ENCODE peak calls at places on chromosomes 16 and 17, in ten cellular contexts. W, T, H, Y, D, P, J, E, I and M are unnamed samples.

GRCh38 chr16:28572659-28573510 is 19.2 kb downstream of the SGF29 start:
- DNase-seq in W (no peak), T (no peak), H (no peak), Y (no peak), D (no peak), P (no peak), J (no peak), E (no peak), I (no peak), M (no peak)

GRCh38 chr16:49698416-49698815 is 157.5 kb downstream of the ZNF423 start:
- DNase-seq in W (no peak), T (no peak), H (peak; percentile 54), Y (no peak), D (peak; percentile 48), P (no peak), J (no peak), E (no peak), I (no peak), M (no peak)

GRCh38 chr17:12133183-12133582 is 112.5 kb downstream of the MAP2K4 start:
- DNase-seq in W (no peak), T (no peak), H (no peak), Y (no peak), D (no peak), P (no peak), J (no peak), E (no peak), I (no peak), M (no peak)

GRCh38 chr16:17475104-17475503 is 4.3 kb upstream of the XYLT1 start:
- DNase-seq in W (no peak), T (no peak), H (no peak), Y (no peak), D (no peak), P (peak; percentile 58), J (no peak), E (no peak), I (no peak), M (no peak)

GRCh38 chr17:74998783-74999182 is 11.4 kb downstream of the CDR2L start:
- DNase-seq in W (no peak), T (no peak), H (no peak), Y (no peak), D (no peak), P (no peak), J (no peak), E (no peak), I (no peak), M (no peak)

GRCh38 chr16:87931504-87931903 is 4.8 kb downstream of the CA5A start:
- DNase-seq in W (no peak), T (no peak), H (no peak), Y (no peak), D (peak; percentile 63), P (no peak), J (no peak), E (no peak), I (no peak), M (no peak)

GRCh38 chr17:79883202-79883601 is 44.0 kb upstream of the CBX4 start:
- DNase-seq in W (no peak), T (no peak), H (no peak), Y (no peak), D (no peak), P (peak; percentile 22), J (no peak), E (no peak), I (no peak), M (no peak)

GRCh38 chr17:78174870-78175642 is 6.7 kb downstream of the SYNGR2 start:
- DNase-seq in W (peak; percentile 58), T (peak; percentile 62), H (no peak), Y (peak; percentile 62), D (no peak), P (no peak), J (no peak), E (no peak), I (no peak), M (no peak)

DNA sequence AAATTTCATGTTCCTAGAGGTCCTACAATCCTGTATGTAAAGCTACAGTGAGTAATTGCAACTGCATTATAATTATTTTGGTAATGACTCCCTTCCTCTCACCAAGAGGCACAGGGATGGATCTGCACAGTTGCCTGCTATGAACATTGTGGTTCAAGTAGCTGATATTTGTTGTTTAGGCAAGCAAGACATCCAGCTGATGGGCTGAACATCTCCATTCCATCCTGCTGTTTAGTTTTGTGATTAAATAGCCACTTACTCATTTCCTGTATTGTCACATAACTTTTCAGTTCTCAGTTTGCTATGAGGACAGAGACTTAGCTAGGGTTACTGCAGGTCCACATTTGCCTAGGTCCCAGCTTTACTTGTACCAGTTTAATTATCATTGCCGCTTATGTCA is 181.2 kb upstream of the TBX2 start:
- DNase-seq in W (no peak), T (no peak), H (no peak), Y (no peak), D (no peak), P (no peak), J (no peak), E (no peak), I (no peak), M (no peak)
- H3K27ac ChIP-seq in W (no peak overlapping the region), T (peak overlapping the region; percentile 49), H (no peak overlapping the region), Y (peak overlapping the region; percentile 71), D (no peak overlapping the region), P (peak overlapping the region; percentile 49), J (no peak overlapping the region), E (no peak overlapping the region), I (no peak overlapping the region), M (no peak overlapping the region)

DNA sequence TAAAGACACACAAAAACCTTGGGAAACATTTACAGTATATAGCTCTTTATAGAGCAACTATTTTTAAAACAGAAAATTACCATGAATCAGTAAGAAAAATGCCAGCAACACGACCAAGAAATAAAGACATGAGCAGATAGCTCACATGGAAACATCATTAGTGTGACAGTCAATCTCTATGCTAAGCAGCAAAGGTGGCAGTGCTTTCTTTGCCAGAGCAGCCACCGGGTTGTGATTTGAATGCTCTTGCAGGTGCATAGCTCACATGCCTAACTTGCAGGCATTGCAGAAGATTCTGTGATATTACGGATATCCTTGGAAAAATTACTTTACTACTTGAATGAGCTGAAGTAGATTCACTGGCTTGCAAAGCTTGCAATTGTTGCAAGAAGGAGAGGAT is 652.9 kb upstream of the C16orf82 start:
- DNase-seq in W (no peak), T (no peak), H (no peak), Y (no peak), D (no peak), P (no peak), J (no peak), E (no peak), I (no peak), M (no peak)
- TF ChIP-seq POLR2AphosphoS5 in W (no peak), T (no peak), H (no peak), Y (no peak), D (no peak), P (no peak), J (no peak), E (no peak), I (no peak), M (no peak)

GRCh38 chr17:62064029-62064790 is 868 bp downstream of the MED13 start:
- DNase-seq in W (no peak), T (no peak), H (peak; percentile 64), Y (no peak), D (no peak), P (no peak), J (no peak), E (no peak), I (no peak), M (peak; percentile 21)

GRCh38 chr17:62067165-62068145 is 2.4 kb upstream of the MED13 start:
- DNase-seq in W (no peak), T (no peak), H (no peak), Y (no peak), D (no peak), P (no peak), J (no peak), E (no peak), I (no peak), M (no peak)

GRCh38 chr17:62062936-62063335 is 2.1 kb downstream of the MED13 start:
- DNase-seq in W (no peak), T (no peak), H (peak; percentile 10), Y (no peak), D (no peak), P (no peak), J (no peak), E (no peak), I (no peak), M (no peak)

GRCh38 chr17:62064791-62065563 is at the start of gene MED13:
- DNase-seq in W (peak; percentile 50), T (peak; percentile 71), H (peak; percentile 60), Y (peak; percentile 64), D (peak; percentile 72), P (peak; percentile 92), J (peak; percentile 79), E (no peak), I (no peak), M (peak; percentile 61)

DNA sequence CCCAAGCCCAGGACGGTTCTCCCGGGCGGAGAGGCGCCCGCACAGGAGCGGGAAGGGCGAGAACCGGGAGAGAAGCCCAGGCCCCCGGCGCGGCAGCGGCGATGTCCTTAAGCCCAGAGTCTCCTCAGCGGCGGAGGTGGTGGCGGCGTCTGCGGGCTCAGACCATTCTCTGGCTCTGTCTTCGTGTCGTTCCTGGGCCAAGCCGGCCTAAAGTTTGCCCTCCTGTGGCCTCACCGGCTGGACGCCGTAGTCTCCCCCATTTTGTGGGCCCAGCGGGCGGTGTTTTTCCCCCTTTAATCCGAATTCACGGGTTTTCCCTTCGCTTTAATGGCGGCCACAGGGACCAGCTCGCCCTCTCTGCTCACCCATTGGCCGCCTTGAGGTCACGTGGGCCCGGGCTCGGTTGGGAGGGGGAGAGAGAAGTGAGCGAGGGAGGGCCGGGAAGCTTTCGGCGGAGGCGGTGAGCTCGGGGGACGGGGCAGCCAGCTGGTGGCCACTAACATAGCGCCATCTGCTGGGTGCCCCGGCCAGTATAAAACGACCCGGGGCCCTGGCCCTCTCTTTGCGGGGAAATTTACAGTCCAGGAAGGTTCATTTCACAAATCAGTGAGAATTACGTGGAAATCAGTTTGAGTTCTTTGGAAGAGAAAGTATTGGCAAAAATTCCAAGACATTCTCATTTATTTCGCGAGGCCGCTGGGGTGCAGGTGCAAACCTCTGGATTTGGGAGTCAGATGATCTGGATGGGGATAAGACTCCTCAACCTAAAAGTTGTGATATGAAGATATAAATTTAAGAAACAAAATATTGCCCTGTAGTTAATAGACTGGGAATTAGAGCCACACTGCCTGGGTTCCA is 762 bp upstream of the MED13 start:
- DNase-seq in W (peak; percentile 98), T (peak; percentile 99), H (peak; percentile 98), Y (peak; percentile 99), D (peak; percentile 99), P (peak; percentile 100), J (peak; percentile 99), E (peak; percentile 96), I (peak; percentile 88), M (peak; percentile 98)
- TF ChIP-seq POLR2A in W (peak; percentile 64), T (peak; percentile 82), H (peak; percentile 95), Y (no peak), D (peak; percentile 95), P (no peak), J (peak; percentile 81), E (peak; percentile 69), I (peak; percentile 87), M (peak; percentile 88)

DNA sequence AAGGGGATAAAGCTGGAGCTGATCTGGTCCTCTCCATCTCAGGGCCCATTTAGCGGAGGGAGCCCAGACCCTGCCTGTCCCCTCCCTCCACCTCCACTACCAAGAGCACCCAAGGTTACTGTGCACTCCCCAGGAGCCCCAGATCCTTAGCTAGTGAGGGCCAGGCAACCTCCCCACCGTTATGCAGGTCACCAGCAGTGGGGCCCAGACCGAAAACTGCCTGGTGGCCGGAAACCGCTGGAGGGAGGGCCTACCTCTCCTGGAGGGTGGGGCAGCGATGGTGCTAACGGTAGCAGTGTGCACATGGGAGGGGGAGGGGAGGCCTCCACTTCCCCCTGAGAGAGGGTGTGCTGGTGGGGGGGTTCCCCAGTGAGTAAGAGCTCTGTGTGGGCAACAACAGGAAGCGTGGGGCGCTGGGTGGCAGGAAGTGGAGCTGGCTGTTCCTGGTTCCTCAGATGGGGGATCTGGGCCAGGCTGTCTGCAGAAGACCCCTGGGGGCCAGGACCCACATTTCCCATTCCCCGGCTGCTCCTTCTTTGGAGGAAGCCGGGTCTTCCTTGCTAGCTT is 4.4 kb downstream of the FMNL1 start:
- DNase-seq in W (peak; percentile 65), T (peak; percentile 91), H (peak; percentile 55), Y (peak; percentile 80), D (peak; percentile 84), P (peak; percentile 99), J (peak; percentile 86), E (no peak), I (peak; percentile 95), M (no peak)
- H3K27ac ChIP-seq in W (peak overlapping the region; percentile 94), T (peak overlapping the region; percentile 84), H (no peak overlapping the region), Y (peak overlapping the region; percentile 93), D (peak overlapping the region; percentile 90), P (peak overlapping the region; percentile 97), J (peak overlapping the region; percentile 76), E (no peak overlapping the region), I (peak overlapping the region; percentile 100), M (no peak overlapping the region)